ENCODE peak calls at places on chromosome 7, in eight cellular contexts. C, V, D, S, G, X, R and H are unnamed samples.

GRCh38 chr7:4779118-4779517 is 3.7 kb downstream of the AP5Z1 start:
- DNase-seq in V (no peak), G (no peak), S (no peak), R (no peak), X (no peak), C (no peak), D (no peak), H (no peak)

GRCh38 chr7:37173655-37174054 is 275.0 kb downstream of the ELMO1 start:
- DNase-seq in D (no peak), R (no peak), V (no peak), S (no peak), G (no peak), C (no peak), X (no peak), H (no peak)

GRCh38 chr7:536231-536630 is 16.6 kb upstream of the PDGFA start:
- DNase-seq in R (no peak), V (no peak), X (no peak), D (no peak), S (no peak), C (no peak), G (no peak), H (no peak)

GRCh38 chr7:43879477-43879876 is 10.2 kb upstream of the MRPS24 start:
- DNase-seq in V (peak; percentile 84), S (no peak), C (peak; percentile 93), R (no peak), D (peak; percentile 72), G (no peak), X (no peak), H (no peak)

GRCh38 chr7:23226841-23227450 is 19.6 kb upstream of the GPNMB start:
- DNase-seq in V (no peak), R (no peak), S (no peak), D (no peak), G (no peak), C (no peak), X (no peak), H (no peak)

GRCh38 chr7:157593541-157593940 is 256.7 kb downstream of the DNAJB6 start:
- DNase-seq in R (no peak), G (no peak), S (no peak), D (no peak), V (no peak), X (no peak), C (no peak), H (no peak)

GRCh38 chr7:106964455-106964854 is 80.0 kb upstream of the PRKAR2B start:
- DNase-seq in R (no peak), G (no peak), X (no peak), V (no peak), C (peak; percentile 11), S (no peak), D (no peak), H (no peak)

GRCh38 chr7:84705701-84706100 is 481.2 kb downstream of the SEMA3D start:
- DNase-seq in V (no peak), D (no peak), G (no peak), S (no peak), X (no peak), R (no peak), C (no peak), H (no peak)

GRCh38 chr7:95686109-95686508 is 86.2 kb upstream of the DYNC1I1 start:
- DNase-seq in G (peak; percentile 58), D (peak; percentile 67), S (peak; percentile 67), R (peak; percentile 40), V (peak; percentile 38), C (peak; percentile 39), X (no peak), H (no peak)

GRCh38 chr7:55502209-55502608 is 70.1 kb downstream of the VOPP1 start:
- DNase-seq in R (no peak), C (no peak), G (no peak), S (no peak), D (no peak), V (no peak), X (no peak), H (no peak)

GRCh38 chr7:157981778-157982177 is 605.8 kb downstream of the PTPRN2 start:
- DNase-seq in S (no peak), D (no peak), R (no peak), G (no peak), C (no peak), X (no peak), V (no peak), H (no peak)

GRCh38 chr7:476736-477360 is 42.8 kb downstream of the PDGFA start:
- DNase-seq in D (no peak), C (no peak), X (no peak), G (no peak), S (no peak), V (no peak), R (peak; percentile 6), H (no peak)

GRCh38 chr7:158028290-158028941 is 559.2 kb downstream of the PTPRN2 start:
- DNase-seq in C (no peak), G (peak; percentile 44), X (no peak), R (no peak), S (no peak), D (no peak), V (no peak), H (no peak)

GRCh38 chr7:2271273-2272026 is 29.4 kb downstream of the NUDT1 start:
- DNase-seq in S (no peak), D (no peak), R (no peak), G (no peak), C (no peak), V (no peak), X (no peak), H (peak; percentile 40)

GRCh38 chr7:128098629-128099028 is 67.4 kb upstream of the LRRC4 start:
- DNase-seq in S (no peak), C (no peak), G (no peak), R (no peak), X (no peak), V (no peak), D (no peak), H (no peak)

GRCh38 chr7:17854297-17855047 is 85.8 kb downstream of the SNX13 start:
- DNase-seq in R (no peak), G (no peak), D (no peak), C (no peak), X (no peak), S (no peak), V (peak; percentile 19), H (no peak)

GRCh38 chr7:119964640-119965542 is 308.1 kb upstream of the KCND2 start:
- DNase-seq in D (peak; percentile 92), X (no peak), R (no peak), G (no peak), S (peak; percentile 21), C (peak; percentile 54), V (peak; percentile 69), H (no peak)

GRCh38 chr7:27096756-27097514 is 1.1 kb upstream of the HOXA1 start:
- DNase-seq in C (peak; percentile 64), D (peak; percentile 42), S (no peak), V (peak; percentile 59), R (no peak), X (no peak), G (no peak), H (no peak)

GRCh38 chr7:138170959-138171703 is 94.9 kb downstream of the AKR1D1 start:
- DNase-seq in R (no peak), C (no peak), S (peak; percentile 88), G (no peak), V (no peak), X (no peak), D (no peak), H (no peak)

GRCh38 chr7:91164531-91164930 is 99.7 kb upstream of the FZD1 start:
- DNase-seq in S (no peak), X (no peak), R (no peak), C (no peak), V (no peak), D (no peak), G (no peak), H (no peak)

GRCh38 chr7:91168766-91169518 is 95.3 kb upstream of the FZD1 start:
- DNase-seq in D (no peak), C (peak; percentile 68), V (peak; percentile 32), X (no peak), G (no peak), S (no peak), R (no peak), H (no peak)

GRCh38 chr7:91165846-91166230 is 98.4 kb upstream of the FZD1 start:
- DNase-seq in V (peak; percentile 72), C (peak; percentile 14), R (no peak), G (no peak), D (no peak), X (no peak), S (no peak), H (no peak)

GRCh38 chr7:91164948-91165845 is 99.0 kb upstream of the FZD1 start:
- DNase-seq in S (no peak), X (no peak), R (no peak), V (peak; percentile 91), D (peak; percentile 71), G (no peak), C (peak; percentile 88), H (no peak)

GRCh38 chr7:91169819-91170218 is 94.4 kb upstream of the FZD1 start:
- DNase-seq in C (no peak), D (no peak), V (peak; percentile 42), G (no peak), R (no peak), X (no peak), S (no peak), H (no peak)
- TF ChIP-seq CTCF in C (no peak), D (no peak), V (no peak), G (no peak), R (no peak), X (no peak), S (no peak), H (no peak)

DNA sequence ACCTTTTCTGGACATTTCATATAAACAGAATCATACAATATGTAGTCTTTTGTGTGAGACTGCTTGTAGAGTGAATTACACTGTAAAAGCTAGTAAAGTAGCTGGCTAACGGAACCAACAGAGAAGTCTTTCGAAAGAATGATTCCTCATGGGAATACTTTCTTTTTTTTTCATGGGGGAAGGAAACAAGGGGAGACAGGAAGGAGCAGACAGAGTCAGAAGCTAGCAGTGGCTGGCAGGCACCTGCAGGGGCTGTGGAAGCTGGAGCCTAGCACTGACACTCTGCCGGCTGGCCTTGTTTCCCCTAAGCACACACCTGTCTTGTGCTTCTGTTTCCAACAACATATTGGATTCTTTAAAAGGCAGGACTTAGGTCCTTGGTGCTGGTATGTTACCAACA is 24.7 kb downstream of the NOD1 start:
- DNase-seq in G (no peak), X (no peak), C (no peak), V (no peak), R (no peak), S (no peak), D (peak; percentile 54), H (no peak)
- TF ChIP-seq CTCF in G (no peak), X (no peak), C (no peak), V (no peak), R (no peak), S (no peak), D (no peak), H (no peak)

GRCh38 chr7:45917658-45918057 is 3.4 kb downstream of the IGFBP3 start:
- DNase-seq in V (peak; percentile 66), R (peak; percentile 68), X (peak; percentile 84), S (peak; percentile 69), D (peak; percentile 74), G (peak; percentile 59), C (peak; percentile 64), H (peak; percentile 70)
- TF ChIP-seq CTCF in V (peak; percentile 91), R (peak; percentile 95), X (peak; percentile 77), S (peak; percentile 94), D (peak; percentile 97), G (peak; percentile 94), C (peak; percentile 90), H (peak; percentile 86)

GRCh38 chr7:92206672-92207071 is 27.7 kb upstream of the LRRD1 start:
- DNase-seq in S (no peak), R (no peak), C (no peak), G (no peak), X (no peak), D (no peak), V (no peak), H (no peak)

GRCh38 chr7:92205987-92206386 is 27.0 kb upstream of the LRRD1 start:
- DNase-seq in V (no peak), G (no peak), C (no peak), S (no peak), D (no peak), X (no peak), R (no peak), H (no peak)

GRCh38 chr7:92200791-92201190 is 21.8 kb upstream of the LRRD1 start:
- DNase-seq in C (no peak), X (no peak), S (no peak), V (no peak), D (no peak), R (no peak), G (no peak), H (no peak)
- TF ChIP-seq CTCF in C (no peak), X (no peak), S (no peak), V (no peak), D (no peak), R (no peak), G (no peak), H (no peak)